ENCODE peak calls at places on chromosomes 13 and 19, in seven cellular contexts. One of them, this sample, is unnamed. For H3K4me1, the result is how much of the 10 kb centered on the place peaks cover.

GRCh38 chr19:16441661-16442071 is 30.1 kb downstream of the EPS15L1 start:
- DNase-seq in K562: peak
- DNase-seq in HepG2: no peak
- DNase-seq in H1: peak
- DNase-seq in GM12878: no peak
- DNase-seq in SK-N-SH: peak
- DNase-seq in HCT116: no peak
- DNase-seq in this sample: no peak

GRCh38 chr19:4597278-4597974 is 37.9 kb upstream of the SEMA6B start:
- DNase-seq in K562: no peak
- DNase-seq in HCT116: no peak
- DNase-seq in GM12878: no peak
- DNase-seq in H1: peak
- DNase-seq in SK-N-SH: no peak
- DNase-seq in HepG2: no peak
- DNase-seq in this sample: no peak

GRCh38 chr19:16139752-16140151 is 3.7 kb upstream of the HSH2D start:
- DNase-seq in HepG2: no peak
- DNase-seq in H1: no peak
- DNase-seq in SK-N-SH: no peak
- DNase-seq in K562: no peak
- DNase-seq in GM12878: peak
- DNase-seq in HCT116: no peak
- DNase-seq in this sample: no peak

GRCh38 chr19:3366104-3366760 is at the start of gene NFIC:
- DNase-seq in HCT116: peak
- DNase-seq in HepG2: no peak
- DNase-seq in H1: no peak
- DNase-seq in GM12878: no peak
- DNase-seq in K562: peak
- DNase-seq in SK-N-SH: peak
- DNase-seq in this sample: no peak

GRCh38 chr13:111388851-111389500 is 68.5 kb downstream of the TEX29 start:
- DNase-seq in HepG2: no peak
- DNase-seq in SK-N-SH: no peak
- DNase-seq in HCT116: no peak
- DNase-seq in H1: no peak
- DNase-seq in GM12878: no peak
- DNase-seq in K562: no peak
- DNase-seq in this sample: no peak

GRCh38 chr13:74171621-74172020 is 37.4 kb upstream of the KLF12 start:
- DNase-seq in HCT116: no peak
- DNase-seq in K562: no peak
- DNase-seq in SK-N-SH: no peak
- DNase-seq in HepG2: no peak
- DNase-seq in H1: no peak
- DNase-seq in GM12878: no peak
- DNase-seq in this sample: no peak

GRCh38 chr19:50167314-50167721 is 4.2 kb upstream of the IZUMO2 start:
- DNase-seq in H1: no peak
- DNase-seq in GM12878: no peak
- DNase-seq in HCT116: no peak
- DNase-seq in K562: no peak
- DNase-seq in SK-N-SH: no peak
- DNase-seq in HepG2: peak
- DNase-seq in this sample: no peak

GRCh38 chr19:56983148-56983547 is 136.6 kb upstream of the USP29 start:
- DNase-seq in H1: no peak
- DNase-seq in HepG2: no peak
- DNase-seq in K562: no peak
- DNase-seq in GM12878: no peak
- DNase-seq in SK-N-SH: no peak
- DNase-seq in HCT116: no peak
- DNase-seq in this sample: peak

GRCh38 chr13:33509642-33510229 is 224.2 kb upstream of the STARD13 start:
- DNase-seq in SK-N-SH: no peak
- DNase-seq in GM12878: no peak
- DNase-seq in H1: no peak
- DNase-seq in K562: no peak
- DNase-seq in HepG2: no peak
- DNase-seq in HCT116: no peak
- DNase-seq in this sample: no peak

GRCh38 chr13:44903596-44903995 is 85.7 kb downstream of the NUFIP1 start:
- DNase-seq in HepG2: no peak
- DNase-seq in GM12878: no peak
- DNase-seq in SK-N-SH: no peak
- DNase-seq in H1: no peak
- DNase-seq in K562: no peak
- DNase-seq in HCT116: no peak
- DNase-seq in this sample: peak
- TF ChIP-seq YY1 in HepG2: no peak
- TF ChIP-seq YY1 in GM12878: no peak
- TF ChIP-seq YY1 in SK-N-SH: no peak
- TF ChIP-seq YY1 in H1: no peak
- TF ChIP-seq YY1 in K562: no peak
- TF ChIP-seq YY1 in HCT116: no peak
- TF ChIP-seq YY1 in this sample: no peak

GRCh38 chr19:5975388-5975728 is 2.6 kb downstream of the RANBP3 start:
- DNase-seq in HCT116: no peak
- DNase-seq in SK-N-SH: no peak
- DNase-seq in K562: no peak
- DNase-seq in HepG2: no peak
- DNase-seq in GM12878: no peak
- DNase-seq in H1: no peak
- DNase-seq in this sample: no peak
- H3K4me1 ChIP-seq in HCT116: under half
- H3K4me1 ChIP-seq in SK-N-SH: under half
- H3K4me1 ChIP-seq in K562: under half
- H3K4me1 ChIP-seq in HepG2: half or more
- H3K4me1 ChIP-seq in GM12878: under half
- H3K4me1 ChIP-seq in H1: under half
- H3K4me1 ChIP-seq in this sample: under half

GRCh38 chr13:64798422-64798821 is 2431.7 kb downstream of the PCDH9 start:
- DNase-seq in K562: no peak
- DNase-seq in SK-N-SH: no peak
- DNase-seq in GM12878: no peak
- DNase-seq in HepG2: no peak
- DNase-seq in H1: no peak
- DNase-seq in HCT116: no peak
- DNase-seq in this sample: no peak
- H3K4me3 ChIP-seq in K562: no peak
- H3K4me3 ChIP-seq in SK-N-SH: no peak
- H3K4me3 ChIP-seq in GM12878: no peak
- H3K4me3 ChIP-seq in HepG2: no peak
- H3K4me3 ChIP-seq in H1: no peak
- H3K4me3 ChIP-seq in HCT116: no peak
- H3K4me3 ChIP-seq in this sample: no peak

DNA sequence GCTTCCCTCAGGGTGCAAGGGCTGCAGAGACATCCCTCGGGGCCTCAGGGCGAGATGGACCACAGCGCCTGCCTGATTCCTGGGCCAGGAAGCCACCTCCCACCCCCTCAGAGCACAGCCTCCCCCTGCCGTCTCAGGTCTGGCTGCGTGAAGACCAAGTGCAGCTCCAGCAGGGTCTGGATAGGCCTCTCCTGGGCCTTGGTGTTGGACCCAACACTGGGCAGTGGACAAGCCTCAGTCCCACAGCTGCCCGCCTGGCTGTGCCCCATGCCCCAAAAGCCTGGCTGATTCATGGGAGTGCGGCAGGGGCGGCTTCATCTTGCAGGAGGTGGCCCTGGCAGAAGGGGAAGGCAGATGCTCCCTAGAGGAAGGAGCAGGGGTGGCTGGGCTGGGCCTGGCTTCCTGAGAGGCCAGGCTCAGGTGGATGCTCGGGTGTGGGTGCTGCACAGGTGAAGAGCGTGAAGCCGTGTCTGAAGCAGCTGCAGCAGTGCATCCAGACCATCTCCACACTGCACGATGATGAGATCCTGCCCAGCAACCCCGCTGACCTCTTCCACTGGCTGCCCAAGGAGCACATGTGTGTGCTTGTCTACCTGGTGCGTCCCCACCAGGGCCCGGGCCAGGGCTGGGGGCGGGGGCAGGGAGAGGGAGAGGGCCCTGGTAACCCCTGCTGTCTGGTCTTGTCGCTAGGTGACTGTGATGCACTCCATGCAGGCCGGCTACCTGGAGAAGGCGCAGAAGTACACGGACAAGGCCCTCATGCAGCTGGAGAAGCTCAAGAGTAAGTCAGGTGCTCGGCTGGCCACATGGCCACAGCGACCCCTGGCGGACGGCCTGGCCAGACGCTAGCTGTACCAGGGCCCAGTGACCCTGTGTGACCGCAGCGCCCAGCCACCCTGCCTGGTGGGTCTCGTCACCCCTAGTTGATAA is 21.7 kb downstream of the MAU2 start:
- DNase-seq in HepG2: peak
- DNase-seq in H1: peak
- DNase-seq in K562: peak
- DNase-seq in HCT116: peak
- DNase-seq in GM12878: no peak
- DNase-seq in SK-N-SH: peak
- DNase-seq in this sample: peak
- TF ChIP-seq YY1 in HepG2: peak
- TF ChIP-seq YY1 in H1: no peak
- TF ChIP-seq YY1 in K562: no peak
- TF ChIP-seq YY1 in HCT116: no peak
- TF ChIP-seq YY1 in GM12878: no peak
- TF ChIP-seq YY1 in SK-N-SH: no peak
- TF ChIP-seq YY1 in this sample: no peak

GRCh38 chr13:42393573-42394360 is 121.8 kb downstream of the AKAP11 start:
- DNase-seq in HCT116: no peak
- DNase-seq in K562: no peak
- DNase-seq in SK-N-SH: no peak
- DNase-seq in HepG2: no peak
- DNase-seq in H1: no peak
- DNase-seq in GM12878: no peak
- DNase-seq in this sample: no peak

GRCh38 chr13:42392706-42393572 is 121.0 kb downstream of the AKAP11 start:
- DNase-seq in HepG2: no peak
- DNase-seq in GM12878: no peak
- DNase-seq in K562: no peak
- DNase-seq in H1: no peak
- DNase-seq in SK-N-SH: no peak
- DNase-seq in HCT116: no peak
- DNase-seq in this sample: no peak

GRCh38 chr13:42394361-42395065 is 122.6 kb downstream of the AKAP11 start:
- DNase-seq in K562: no peak
- DNase-seq in HepG2: no peak
- DNase-seq in H1: no peak
- DNase-seq in GM12878: no peak
- DNase-seq in HCT116: no peak
- DNase-seq in SK-N-SH: no peak
- DNase-seq in this sample: no peak

GRCh38 chr13:42395066-42395821 is 123.3 kb downstream of the AKAP11 start:
- DNase-seq in SK-N-SH: no peak
- DNase-seq in HepG2: no peak
- DNase-seq in GM12878: no peak
- DNase-seq in K562: no peak
- DNase-seq in H1: no peak
- DNase-seq in HCT116: no peak
- DNase-seq in this sample: no peak

GRCh38 chr13:42392180-42392579 is 120.2 kb downstream of the AKAP11 start:
- DNase-seq in H1: no peak
- DNase-seq in SK-N-SH: no peak
- DNase-seq in GM12878: no peak
- DNase-seq in K562: no peak
- DNase-seq in HCT116: no peak
- DNase-seq in HepG2: no peak
- DNase-seq in this sample: no peak
- H3K4me1 ChIP-seq in H1: under half
- H3K4me1 ChIP-seq in SK-N-SH: under half
- H3K4me1 ChIP-seq in GM12878: half or more
- H3K4me1 ChIP-seq in K562: under half
- H3K4me1 ChIP-seq in HCT116: under half
- H3K4me1 ChIP-seq in HepG2: under half
- H3K4me1 ChIP-seq in this sample: under half

DNA sequence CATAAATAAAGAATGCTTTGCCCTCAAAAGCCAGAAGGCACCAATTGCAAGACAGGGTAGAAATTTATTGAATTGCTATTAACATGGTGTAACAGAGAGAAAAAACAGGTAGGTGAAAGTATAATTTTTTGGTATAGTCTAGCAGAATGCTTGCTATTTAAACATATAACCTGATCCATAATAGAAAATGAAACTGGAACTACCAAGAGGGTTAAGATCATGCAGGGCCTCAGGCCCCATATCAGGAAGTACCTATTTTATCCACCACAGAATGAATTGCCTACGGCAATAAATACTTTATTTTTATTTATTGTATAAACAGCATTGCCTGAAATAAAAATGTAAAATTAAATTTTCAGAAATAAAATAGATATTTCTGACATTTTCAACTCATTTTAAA is 159.5 kb downstream of the PRR20E start:
- DNase-seq in H1: no peak
- DNase-seq in K562: no peak
- DNase-seq in HepG2: no peak
- DNase-seq in SK-N-SH: no peak
- DNase-seq in HCT116: no peak
- DNase-seq in GM12878: no peak
- DNase-seq in this sample: no peak
- H3K4me3 ChIP-seq in H1: no peak
- H3K4me3 ChIP-seq in K562: no peak
- H3K4me3 ChIP-seq in HepG2: no peak
- H3K4me3 ChIP-seq in SK-N-SH: no peak
- H3K4me3 ChIP-seq in HCT116: no peak
- H3K4me3 ChIP-seq in GM12878: no peak
- H3K4me3 ChIP-seq in this sample: no peak

GRCh38 chr19:11100064-11100463 is 10.8 kb downstream of the LDLR start:
- DNase-seq in H1: no peak
- DNase-seq in K562: no peak
- DNase-seq in GM12878: no peak
- DNase-seq in HCT116: no peak
- DNase-seq in SK-N-SH: no peak
- DNase-seq in HepG2: no peak
- DNase-seq in this sample: no peak
- TF ChIP-seq YY1 in H1: no peak
- TF ChIP-seq YY1 in K562: no peak
- TF ChIP-seq YY1 in GM12878: no peak
- TF ChIP-seq YY1 in HCT116: no peak
- TF ChIP-seq YY1 in SK-N-SH: no peak
- TF ChIP-seq YY1 in HepG2: no peak
- TF ChIP-seq YY1 in this sample: no peak

GRCh38 chr13:29481603-29482002 is 113.9 kb downstream of the SLC7A1 start:
- DNase-seq in HepG2: no peak
- DNase-seq in K562: no peak
- DNase-seq in GM12878: no peak
- DNase-seq in H1: no peak
- DNase-seq in HCT116: no peak
- DNase-seq in SK-N-SH: no peak
- DNase-seq in this sample: no peak
- H3K4me1 ChIP-seq in HepG2: under half
- H3K4me1 ChIP-seq in K562: under half
- H3K4me1 ChIP-seq in GM12878: under half
- H3K4me1 ChIP-seq in H1: under half
- H3K4me1 ChIP-seq in HCT116: under half
- H3K4me1 ChIP-seq in SK-N-SH: under half
- H3K4me1 ChIP-seq in this sample: under half